ENCODE peak calls at places on chromosomes 7 and 10, in seven cellular contexts. H, N, S, J, U, C and D are unnamed samples.

GRCh38 chr10:113094114-113094486 is 144.1 kb downstream of the TCF7L2 start:
- DNase-seq in J (no peak), U (no peak), H (no peak), N (no peak), S (no peak), C (no peak), D (no peak)

GRCh38 chr7:83796760-83797159 is 147.8 kb upstream of the SEMA3E start:
- DNase-seq in J (no peak), C (no peak), S (no peak), N (no peak), H (no peak), U (no peak), D (peak; percentile 27)

GRCh38 chr7:151137076-151137611 is 30.4 kb downstream of the GBX1 start:
- DNase-seq in C (no peak), U (peak; percentile 37), N (peak; percentile 69), H (no peak), S (no peak), J (peak; percentile 51), D (no peak)

GRCh38 chr10:67306588-67307205 is 380.9 kb downstream of the LRRTM3 start:
- DNase-seq in N (no peak), S (no peak), H (no peak), U (no peak), C (no peak), J (no peak), D (peak; percentile 38)

GRCh38 chr10:47175181-47176080 is 124.6 kb upstream of the GDF10 start:
- DNase-seq in H (no peak), U (no peak), J (no peak), C (no peak), S (peak; percentile 92), N (no peak), D (no peak)

GRCh38 chr7:17019106-17019505 is 137.3 kb upstream of the AGR3 start:
- DNase-seq in C (no peak), H (peak; percentile 69), S (no peak), J (no peak), N (no peak), U (no peak), D (no peak)

GRCh38 chr7:39950473-39951155 is 558 bp downstream of the CDK13 start:
- DNase-seq in C (peak; percentile 58), J (peak; percentile 87), S (peak; percentile 24), H (peak; percentile 49), U (peak; percentile 51), N (peak; percentile 81), D (peak; percentile 54)

GRCh38 chr10:54776622-54777021 is 24.4 kb downstream of the PCDH15 start:
- DNase-seq in N (no peak), J (no peak), C (no peak), U (no peak), S (no peak), H (no peak), D (no peak)

GRCh38 chr7:19107392-19108147 is 9.9 kb downstream of the TWIST1 start:
- DNase-seq in N (no peak), U (peak; percentile 61), C (no peak), H (peak; percentile 83), S (no peak), J (no peak), D (no peak)

GRCh38 chr7:63968629-63969028 is 30.0 kb upstream of the ZNF722 start:
- DNase-seq in U (no peak), H (no peak), J (no peak), C (no peak), S (no peak), N (no peak), D (no peak)

GRCh38 chr7:135957627-135958026 is 19.5 kb downstream of the MTPN start:
- DNase-seq in H (no peak), S (no peak), J (no peak), N (no peak), C (no peak), U (no peak), D (no peak)

GRCh38 chr7:8217200-8218068 is 44.5 kb downstream of the ICA1 start:
- DNase-seq in N (no peak), C (peak; percentile 26), H (peak; percentile 72), U (peak; percentile 45), J (no peak), S (no peak), D (peak; percentile 42)

GRCh38 chr7:5420841-5421625 is 2.6 kb downstream of the TNRC18 start:
- DNase-seq in C (no peak), H (no peak), U (no peak), S (no peak), N (peak; percentile 81), J (peak; percentile 77), D (no peak)

GRCh38 chr7:69739906-69740545 is 141.8 kb downstream of the AUTS2 start:
- DNase-seq in S (peak; percentile 34), H (peak; percentile 78), J (no peak), U (peak; percentile 92), C (no peak), N (no peak), D (peak; percentile 25)

GRCh38 chr10:106577266-106577665 is 587.2 kb downstream of the SORCS1 start:
- DNase-seq in C (no peak), H (no peak), N (no peak), J (no peak), U (no peak), S (no peak), D (no peak)

GRCh38 chr10:20966426-20966825 is 69.3 kb upstream of the NEBL start:
- DNase-seq in J (no peak), U (no peak), H (no peak), S (no peak), C (no peak), N (no peak), D (no peak)

GRCh38 chr10:96124230-96125141 is 5.6 kb upstream of the ZNF518A start:
- DNase-seq in J (peak; percentile 76), S (peak; percentile 27), H (peak; percentile 33), U (no peak), N (no peak), C (no peak), D (peak; percentile 50)

GRCh38 chr7:29370531-29371314 is 176.1 kb downstream of the CHN2 start:
- DNase-seq in H (no peak), C (no peak), J (no peak), U (no peak), N (no peak), S (peak; percentile 24), D (no peak)

GRCh38 chr10:95275726-95276366 is 15.0 kb downstream of the PDLIM1 start:
- DNase-seq in C (no peak), U (no peak), N (no peak), H (peak; percentile 53), S (no peak), J (no peak), D (no peak)

DNA sequence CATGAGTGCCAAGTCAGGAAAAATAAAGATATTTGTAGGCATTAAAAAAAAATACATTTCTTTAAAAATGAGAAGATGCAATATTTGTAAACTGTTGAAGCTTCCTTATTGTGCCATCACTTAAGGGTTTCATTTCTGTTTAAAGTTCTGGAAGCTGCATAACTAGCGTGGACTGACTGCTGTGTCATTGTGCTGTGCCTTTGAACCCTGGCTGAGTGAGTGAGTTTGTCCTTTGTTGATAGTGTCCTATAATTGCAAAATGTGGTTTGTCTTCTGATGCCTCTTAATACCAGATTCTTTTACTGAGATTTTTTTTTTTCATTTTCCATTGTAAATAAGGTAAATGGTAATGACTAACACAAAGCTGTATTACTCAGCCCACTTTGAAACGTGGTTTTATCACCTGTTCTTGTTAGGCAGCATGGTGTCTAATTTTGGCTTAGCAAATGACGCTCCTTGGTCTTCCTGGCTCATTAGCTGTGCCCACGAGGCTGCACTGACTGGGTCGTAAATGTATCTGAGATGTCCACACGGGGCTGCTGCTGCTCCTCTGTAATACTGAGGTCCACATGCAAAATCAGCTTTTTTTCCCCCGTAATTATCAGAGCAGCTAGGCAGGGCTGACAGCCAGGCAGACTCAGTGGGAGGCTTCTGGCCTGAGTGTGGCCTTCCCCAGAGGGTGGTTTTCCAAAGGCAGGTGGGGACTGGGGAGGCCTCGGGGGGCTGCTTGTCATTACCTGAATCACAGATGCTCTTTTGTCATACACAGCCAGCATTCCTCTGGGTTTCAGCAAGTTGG is 14.8 kb downstream of the ZSCAN25 start:
- DNase-seq in N (no peak), J (no peak), S (no peak), H (no peak), U (no peak), C (peak; percentile 87), D (no peak)
- TF ChIP-seq CTCF in N (peak; percentile 29), J (peak; percentile 25), S (peak; percentile 19), H (peak; percentile 22), U (peak; percentile 9), C (peak; percentile 54), D (peak; percentile 31)

DNA sequence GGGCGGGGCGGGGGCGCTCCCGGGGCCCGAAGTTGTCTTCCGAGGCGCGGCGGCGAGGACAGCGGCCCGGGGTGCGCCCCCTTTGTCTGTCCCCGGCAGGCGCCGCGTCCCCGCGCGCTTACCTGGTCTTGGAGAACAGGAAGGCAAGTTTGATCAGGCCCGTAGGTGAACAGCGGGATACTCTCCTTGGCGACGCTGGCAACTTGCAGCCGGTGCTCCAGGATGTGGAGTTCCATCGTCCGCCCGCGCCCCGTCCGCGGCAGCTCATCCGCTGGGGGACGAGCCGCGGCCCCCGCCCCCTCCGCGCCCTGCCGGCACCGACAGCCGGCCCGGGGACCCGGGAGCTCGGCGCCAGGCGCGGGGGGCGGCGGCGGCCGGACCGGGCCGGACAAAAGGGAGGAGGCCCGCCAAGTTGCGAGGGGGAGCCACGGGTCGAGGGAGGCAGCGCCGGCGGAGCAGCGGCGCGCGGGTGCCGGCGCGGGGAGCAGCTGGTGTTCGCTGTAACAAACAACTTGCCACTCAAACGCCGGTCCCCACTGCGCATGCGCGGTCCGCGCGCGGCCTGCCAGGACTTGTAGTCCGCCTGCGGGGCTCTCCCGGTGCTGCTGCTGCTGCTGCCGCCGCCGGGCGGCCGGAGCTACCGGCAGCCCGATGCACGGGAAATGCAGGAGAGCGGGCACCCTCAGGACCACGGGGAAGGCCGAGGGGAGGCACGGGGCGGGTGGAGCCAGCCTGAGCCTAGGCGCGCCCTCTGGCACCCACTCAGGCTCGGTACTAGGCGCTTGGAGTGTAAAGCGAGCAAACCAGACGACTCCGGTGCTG is 35.6 kb upstream of the SPDYE3 start:
- DNase-seq in C (peak; percentile 99), H (peak; percentile 95), U (peak; percentile 99), N (peak; percentile 100), J (peak; percentile 99), S (peak; percentile 99), D (peak; percentile 92)
- TF ChIP-seq CTCF in C (no peak), H (peak; percentile 36), U (peak; percentile 30), N (no peak), J (peak; percentile 35), S (peak; percentile 42), D (peak; percentile 44)

GRCh38 chr10:120473593-120473992 is 16.6 kb downstream of the PLPP4 start:
- DNase-seq in N (no peak), J (no peak), S (no peak), H (no peak), U (no peak), C (no peak), D (no peak)
- TF ChIP-seq CTCF in N (no peak), J (no peak), S (no peak), H (no peak), U (no peak), C (no peak), D (no peak)

GRCh38 chr7:512146-512510 is 7.5 kb downstream of the PDGFA start:
- DNase-seq in H (no peak), S (no peak), U (no peak), J (no peak), N (no peak), C (no peak), D (no peak)

GRCh38 chr7:514651-515598 is 4.7 kb downstream of the PDGFA start:
- DNase-seq in C (peak; percentile 38), N (no peak), H (no peak), J (no peak), S (peak; percentile 35), U (no peak), D (no peak)

GRCh38 chr7:514242-514641 is 5.4 kb downstream of the PDGFA start:
- DNase-seq in N (no peak), J (no peak), S (no peak), H (no peak), U (no peak), C (no peak), D (no peak)

GRCh38 chr7:512541-513311 is 6.9 kb downstream of the PDGFA start:
- DNase-seq in J (peak; percentile 94), H (no peak), C (no peak), N (peak; percentile 59), U (no peak), S (no peak), D (no peak)

GRCh38 chr7:513521-514166 is 6.0 kb downstream of the PDGFA start:
- DNase-seq in U (no peak), C (peak; percentile 55), J (no peak), N (no peak), S (no peak), H (peak; percentile 50), D (no peak)
- TF ChIP-seq CTCF in U (no peak), C (no peak), J (no peak), N (no peak), S (no peak), H (no peak), D (no peak)